ENCODE peak calls at places on chromosomes 1 and 21, in six cellular contexts. K is dorsolateral prefrontal cortex, H is T follicular helper cell, J is T-helper 1 cell, R is SIG-M5, F is mammary epithelial cell. L is an unnamed sample.

GRCh38 chr1:201726700-201727099 is 102.3 kb upstream of the IPO9 start:
- DNase-seq in F (no peak), R (no peak), J (no peak), H (no peak), K (no peak), L (no peak)

GRCh38 chr1:230031131-230031530 is 35.9 kb upstream of the GALNT2 start:
- DNase-seq in R (no peak), K (no peak), F (peak; percentile 68), H (no peak), J (no peak), L (no peak)

GRCh38 chr1:1165900-1166421 is 7.7 kb upstream of the TTLL10 start:
- DNase-seq in H (no peak), K (no peak), J (no peak), R (no peak), F (no peak), L (no peak)

GRCh38 chr1:110309768-110310167 is 29.4 kb upstream of the RBM15 start:
- DNase-seq in H (no peak), F (peak; percentile 70), J (no peak), K (no peak), R (no peak), L (no peak)

GRCh38 chr1:40844887-40845878 is 17.0 kb downstream of the CITED4 start:
- DNase-seq in R (no peak), F (no peak), K (no peak), H (no peak), J (no peak), L (no peak)

GRCh38 chr1:15418811-15419515 is 9.3 kb downstream of the EFHD2 start:
- DNase-seq in R (no peak), J (no peak), H (no peak), F (no peak), K (no peak), L (no peak)

GRCh38 chr1:83999316-83999819 is 436 bp upstream of the TTLL7 start:
- DNase-seq in R (no peak), K (peak; percentile 79), J (peak; percentile 2), H (no peak), F (no peak), L (no peak)

GRCh38 chr1:75392278-75392677 is 218.6 kb downstream of the SLC44A5 start:
- DNase-seq in J (no peak), F (no peak), K (no peak), H (no peak), R (no peak), L (no peak)

GRCh38 chr1:162018418-162018817 is 5.3 kb downstream of the OLFML2B start:
- DNase-seq in R (no peak), H (no peak), F (no peak), K (no peak), J (no peak), L (no peak)

GRCh38 chr21:32423320-32423719 is 10.8 kb downstream of the EVA1C start:
- DNase-seq in J (no peak), H (no peak), F (peak; percentile 76), K (no peak), R (no peak), L (no peak)

GRCh38 chr1:115723756-115724155 is 44.8 kb downstream of the CASQ2 start:
- DNase-seq in F (no peak), H (no peak), R (no peak), K (no peak), J (no peak), L (no peak)

GRCh38 chr21:27476696-27477095 is 509.8 kb upstream of the ADAMTS5 start:
- DNase-seq in J (no peak), K (no peak), F (no peak), H (no peak), R (no peak), L (no peak)

GRCh38 chr1:232826318-232826717 is 21.1 kb downstream of the MAP10 start:
- DNase-seq in H (no peak), K (no peak), F (no peak), J (no peak), R (no peak), L (no peak)

GRCh38 chr1:232732344-232732910 is 72.8 kb upstream of the MAP10 start:
- DNase-seq in J (no peak), K (no peak), R (no peak), F (no peak), H (no peak), L (no peak)

GRCh38 chr1:19435181-19435580 is 50.2 kb downstream of the CAPZB start:
- DNase-seq in J (no peak), F (no peak), R (peak; percentile 12), H (no peak), K (no peak), L (no peak)

GRCh38 chr1:202113690-202114300 is 8.9 kb upstream of the GPR37L1 start:
- DNase-seq in J (no peak), K (no peak), H (no peak), F (peak; percentile 37), R (no peak), L (no peak)

GRCh38 chr1:51636765-51637522 is 20.1 kb downstream of the OSBPL9 start:
- DNase-seq in R (no peak), F (peak; percentile 96), K (no peak), J (no peak), H (no peak), L (no peak)

GRCh38 chr1:22418852-22419480 is 32.7 kb upstream of the ZBTB40 start:
- DNase-seq in K (no peak), F (no peak), R (no peak), J (no peak), H (no peak), L (no peak)

GRCh38 chr1:152515454-152515823 is 1.2 kb downstream of the CRCT1 start:
- DNase-seq in J (no peak), K (no peak), H (no peak), F (peak; percentile 46), R (no peak), L (no peak)

GRCh38 chr1:183676515-183677189 is 23.5 kb upstream of the APOBEC4 start:
- DNase-seq in K (no peak), F (peak; percentile 14), J (no peak), H (no peak), R (no peak), L (no peak)

GRCh38 chr1:66492424-66492823 is 41.5 kb upstream of the SGIP1 start:
- DNase-seq in J (no peak), K (no peak), R (no peak), F (no peak), H (no peak), L (no peak)

GRCh38 chr1:165644064-165644735 is 13.2 kb downstream of the MGST3 start:
- DNase-seq in H (no peak), K (no peak), J (no peak), R (no peak), F (peak; percentile 63), L (no peak)

GRCh38 chr1:45512641-45513054 is 9.0 kb downstream of the PRDX1 start:
- DNase-seq in H (peak; percentile 40), F (peak; percentile 48), K (peak; percentile 49), R (no peak), J (peak; percentile 35), L (peak; percentile 50)

GRCh38 chr1:44926311-44926781 is 60.0 kb downstream of the EIF2B3 start:
- DNase-seq in J (no peak), F (no peak), H (no peak), R (no peak), K (no peak), L (no peak)

GRCh38 chr1:114756009-114756892 is 1.5 kb downstream of the CSDE1 start:
- DNase-seq in J (no peak), H (no peak), R (no peak), F (no peak), K (no peak), L (no peak)

GRCh38 chr1:57963545-57963944 is 539.7 kb upstream of the DAB1 start:
- DNase-seq in R (no peak), J (no peak), H (no peak), F (no peak), K (no peak), L (no peak)

GRCh38 chr1:85847356-85847755 is 139.1 kb upstream of the ZNHIT6 start:
- DNase-seq in F (no peak), R (no peak), H (no peak), K (no peak), J (no peak), L (no peak)

GRCh38 chr1:24117722-24118409 is 5.9 kb upstream of the MYOM3 start:
- DNase-seq in R (no peak), K (no peak), J (no peak), H (no peak), F (peak; percentile 67), L (no peak)

GRCh38 chr21:37636152-37636860 is 269.7 kb downstream of the DYRK1A start:
- DNase-seq in J (no peak), K (no peak), F (peak; percentile 80), R (no peak), H (no peak), L (no peak)

GRCh38 chr1:9503001-9503675 is 36.1 kb upstream of the SLC25A33 start:
- DNase-seq in F (no peak), K (no peak), J (no peak), H (no peak), R (no peak), L (no peak)

GRCh38 chr1:29749546-29749945 is 513.2 kb downstream of the PTPRU start:
- DNase-seq in K (no peak), F (no peak), H (no peak), J (no peak), R (no peak), L (no peak)

L was measured in naive thymus-derived CD8-positive, alpha-beta T cell.